ENCODE peak calls at places on chromosomes 3 and 15, in four cellular contexts. L is T-cell, N is BE2C, Z is NCI-H146. C is an unnamed sample.

GRCh38 chr15:59420986-59421618 is 16.9 kb upstream of the FAM81A start:
- DNase-seq in L (no peak), N (no peak), Z (no peak), C (no peak)

GRCh38 chr15:95286911-95287769 is 1043.4 kb upstream of the NR2F2 start:
- DNase-seq in L (no peak), N (no peak), Z (no peak), C (no peak)

GRCh38 chr15:56857828-56858227 is 60.6 kb upstream of the TCF12 start:
- DNase-seq in L (no peak), N (no peak), Z (no peak), C (no peak)

GRCh38 chr3:50138266-50139230 is 16.6 kb upstream of the SEMA3F start:
- DNase-seq in L (no peak), N (no peak), Z (no peak), C (no peak)

GRCh38 chr3:194083253-194084224 is 52.4 kb upstream of the HES1 start:
- DNase-seq in L (no peak), N (no peak), Z (peak), C (no peak)

GRCh38 chr3:195100903-195101591 is 169.9 kb downstream of the XXYLT1 start:
- DNase-seq in L (no peak), N (peak), Z (no peak), C (no peak)

GRCh38 chr3:110815008-110815583 is 256.5 kb upstream of the NECTIN3 start:
- DNase-seq in L (no peak), N (no peak), Z (no peak), C (no peak)

GRCh38 chr3:20747736-20748135 is 561.7 kb upstream of the SGO1 start:
- DNase-seq in L (no peak), N (no peak), Z (no peak), C (no peak)

GRCh38 chr3:150877303-150877702 is 27.9 kb downstream of the MINDY4B start:
- DNase-seq in L (no peak), N (no peak), Z (no peak), C (no peak)

C was measured in hypothalamus.